ENCODE peak calls at places on chromosomes 4 and X, in ten cellular contexts. N, Y, J, R, T, W, P, X, G and F are unnamed samples. For H3K4me1, the result is how much of the 10 kb centered on the place peaks cover.

GRCh38 chr4:4659871-4660651 is 118.2 kb upstream of the STX18 start:
- DNase-seq in N (no peak), Y (peak), J (no peak), R (peak), T (peak), W (no peak), P (no peak), X (peak), G (no peak), F (no peak)

GRCh38 chr4:10173754-10174749 is 57.5 kb upstream of the WDR1 start:
- DNase-seq in N (no peak), Y (no peak), J (no peak), R (no peak), T (no peak), W (peak), P (peak), X (no peak), G (peak), F (no peak)

GRCh38 chrX:103782640-103783039 is 6.0 kb downstream of the PLP1 start:
- DNase-seq in N (no peak), Y (no peak), J (no peak), R (no peak), T (no peak), W (no peak), P (no peak), X (no peak), G (no peak), F (no peak)

GRCh38 chr4:151331276-151332042 is 6.1 kb upstream of the SH3D19 start:
- DNase-seq in N (no peak), Y (peak), J (no peak), R (peak), T (peak), W (no peak), P (no peak), X (peak), G (no peak), F (no peak)

GRCh38 chrX:143634373-143634685 is 1.6 kb downstream of the SLITRK4 start:
- DNase-seq in N (no peak), Y (no peak), J (no peak), R (no peak), T (peak), W (no peak), P (no peak), X (no peak), G (peak), F (no peak)

GRCh38 chr4:148044889-148045352 is 313.0 kb downstream of the ARHGAP10 start:
- DNase-seq in N (peak), Y (no peak), J (no peak), R (no peak), T (peak), W (no peak), P (no peak), X (peak), G (no peak), F (no peak)

GRCh38 chrX:12360991-12361598 is 222.8 kb downstream of the FRMPD4 start:
- DNase-seq in N (no peak), Y (no peak), J (no peak), R (peak), T (no peak), W (no peak), P (no peak), X (peak), G (no peak), F (no peak)

GRCh38 chrX:555589-556220 is 74.9 kb upstream of the SHOX start:
- DNase-seq in N (no peak), Y (no peak), J (no peak), R (no peak), T (no peak), W (no peak), P (no peak), X (no peak), G (no peak), F (no peak)

GRCh38 chr4:28490669-28491068 is 1630.0 kb downstream of the STIM2 start:
- DNase-seq in N (no peak), Y (peak), J (no peak), R (peak), T (no peak), W (no peak), P (no peak), X (no peak), G (no peak), F (no peak)

GRCh38 chrX:10769165-10769564 is 148.8 kb upstream of the MID1 start:
- DNase-seq in N (peak), Y (peak), J (no peak), R (peak), T (peak), W (no peak), P (no peak), X (peak), G (no peak), F (peak)

GRCh38 chr4:26083987-26084386 is 170.0 kb downstream of the SMIM20 start:
- DNase-seq in N (no peak), Y (peak), J (no peak), R (peak), T (peak), W (no peak), P (no peak), X (no peak), G (peak), F (no peak)

GRCh38 chr4:188728359-188728758 is 589.1 kb downstream of the TRIML1 start:
- DNase-seq in N (no peak), Y (no peak), J (no peak), R (peak), T (no peak), W (no peak), P (no peak), X (no peak), G (no peak), F (no peak)

GRCh38 chrX:135707880-135708279 is 5.6 kb upstream of the CT45A1 start:
- DNase-seq in N (peak), Y (peak), J (no peak), R (no peak), T (no peak), W (no peak), P (no peak), X (peak), G (peak), F (peak)

GRCh38 chr4:176849076-176849475 is 56.4 kb upstream of the VEGFC start:
- DNase-seq in N (no peak), Y (peak), J (no peak), R (no peak), T (no peak), W (no peak), P (no peak), X (no peak), G (no peak), F (no peak)

GRCh38 chr4:119550857-119551532 is 77.6 kb downstream of the PDE5A start:
- DNase-seq in N (no peak), Y (peak), J (no peak), R (peak), T (peak), W (no peak), P (no peak), X (no peak), G (no peak), F (no peak)

GRCh38 chr4:105215609-105216313 is 69.1 kb downstream of the TET2 start:
- DNase-seq in N (no peak), Y (peak), J (no peak), R (peak), T (no peak), W (no peak), P (no peak), X (no peak), G (no peak), F (no peak)

DNA sequence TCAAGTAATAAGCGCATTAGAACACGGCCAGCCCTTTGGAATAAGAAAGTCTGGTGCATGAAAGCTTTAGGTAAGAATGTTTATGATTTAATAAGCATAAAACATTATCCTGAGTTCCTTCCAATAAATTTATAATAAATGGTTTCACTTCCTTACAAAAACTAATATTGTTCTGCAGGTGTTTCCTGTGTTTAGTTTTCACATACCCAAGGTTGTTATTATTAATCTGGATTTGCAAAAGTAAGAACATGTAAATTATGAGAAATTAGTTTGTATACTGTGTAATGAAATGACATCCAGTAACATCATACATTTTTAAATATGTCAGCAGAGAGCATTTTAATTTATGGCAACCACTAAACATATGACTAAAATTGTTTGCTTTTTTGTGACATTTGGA is 72.1 kb downstream of the BANK1 start:
- DNase-seq in N (no peak), Y (no peak), J (no peak), R (no peak), T (no peak), W (no peak), P (no peak), X (no peak), G (no peak), F (no peak)
- H3K4me3 ChIP-seq in N (no peak), Y (no peak), J (no peak), R (no peak), T (no peak), W (no peak), P (no peak), X (no peak), G (no peak), F (no peak)

DNA sequence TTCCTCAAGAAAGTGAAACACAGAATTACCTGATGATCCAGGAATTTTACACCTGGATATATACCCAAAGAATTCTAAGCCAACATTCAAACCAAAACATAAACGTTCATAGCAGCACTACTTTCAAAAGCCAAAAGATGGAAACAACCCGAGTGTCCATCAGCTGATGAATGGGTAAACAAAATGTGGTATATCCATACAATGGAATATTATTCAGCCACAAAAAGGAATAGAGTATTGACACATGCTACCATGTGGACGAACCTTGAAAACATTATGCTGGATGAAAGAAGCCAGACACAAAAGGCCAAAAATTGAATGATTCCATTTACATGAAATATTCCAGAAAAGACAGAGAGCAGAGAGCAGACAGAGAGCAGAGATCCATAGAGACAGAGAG is 52.0 kb downstream of the IRF2 start:
- DNase-seq in N (no peak), Y (no peak), J (no peak), R (no peak), T (no peak), W (no peak), P (no peak), X (no peak), G (no peak), F (no peak)
- H3K4me1 ChIP-seq in N (under half), Y (under half), J (under half), R (under half), T (under half), W (half or more), P (under half), X (under half), G (under half), F (under half)

GRCh38 chr4:78656968-78657445 is 105.4 kb downstream of the ANXA3 start:
- DNase-seq in N (peak), Y (no peak), J (no peak), R (no peak), T (no peak), W (no peak), P (no peak), X (no peak), G (no peak), F (no peak)
- H3K4me3 ChIP-seq in N (peak), Y (no peak), J (no peak), R (no peak), T (no peak), W (peak), P (no peak), X (no peak), G (no peak), F (no peak)

GRCh38 chr4:2079006-2079405 is 19.9 kb downstream of the NAT8L start:
- DNase-seq in N (no peak), Y (no peak), J (no peak), R (no peak), T (no peak), W (no peak), P (no peak), X (no peak), G (no peak), F (peak)
- H3K4me1 ChIP-seq in N (under half), Y (under half), J (under half), R (under half), T (under half), W (under half), P (under half), X (under half), G (under half), F (under half)

GRCh38 chr4:3659131-3659530 is 107.1 kb upstream of the ADRA2C start:
- DNase-seq in N (no peak), Y (no peak), J (no peak), R (no peak), T (no peak), W (no peak), P (no peak), X (no peak), G (no peak), F (no peak)

GRCh38 chr4:3656441-3657376 is 109.5 kb upstream of the ADRA2C start:
- DNase-seq in N (peak), Y (no peak), J (no peak), R (no peak), T (no peak), W (no peak), P (no peak), X (no peak), G (no peak), F (peak)

GRCh38 chr4:3660086-3660927 is 105.9 kb upstream of the ADRA2C start:
- DNase-seq in N (peak), Y (no peak), J (no peak), R (peak), T (no peak), W (no peak), P (no peak), X (no peak), G (no peak), F (no peak)

GRCh38 chr4:3655485-3656429 is 110.4 kb upstream of the ADRA2C start:
- DNase-seq in N (peak), Y (no peak), J (no peak), R (no peak), T (no peak), W (no peak), P (no peak), X (no peak), G (no peak), F (no peak)

GRCh38 chr4:3657917-3658913 is 108.0 kb upstream of the ADRA2C start:
- DNase-seq in N (no peak), Y (peak), J (no peak), R (peak), T (no peak), W (no peak), P (no peak), X (no peak), G (no peak), F (no peak)
- H3K4me3 ChIP-seq in N (no peak), Y (no peak), J (no peak), R (no peak), T (no peak), W (no peak), P (no peak), X (no peak), G (no peak), F (no peak)

DNA sequence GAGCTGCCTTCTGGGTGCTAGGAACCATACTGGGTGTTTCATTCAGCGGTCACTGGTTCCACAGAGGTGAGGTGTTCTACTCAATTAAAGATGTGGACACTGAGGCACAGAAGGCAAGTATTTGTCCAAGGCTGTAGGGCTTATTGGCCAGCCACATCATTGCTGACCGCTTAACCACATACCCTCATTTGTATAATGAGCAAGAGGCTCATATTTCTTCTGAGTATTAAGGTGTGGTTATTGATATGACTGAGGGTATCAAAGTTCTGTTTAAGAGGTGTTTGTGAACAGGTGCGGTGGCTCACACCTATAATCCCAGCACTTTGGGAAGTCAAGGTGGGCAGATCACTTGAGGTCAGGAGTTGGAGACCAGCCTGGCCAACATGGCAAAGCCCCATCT is 14.3 kb downstream of the RNF4 start:
- DNase-seq in N (no peak), Y (no peak), J (no peak), R (no peak), T (no peak), W (no peak), P (no peak), X (no peak), G (no peak), F (no peak)
- H3K4me1 ChIP-seq in N (half or more), Y (under half), J (half or more), R (under half), T (under half), W (half or more), P (half or more), X (under half), G (half or more), F (under half)

GRCh38 chr4:139171878-139172691 is 4.9 kb downstream of the ELF2 start:
- DNase-seq in N (no peak), Y (peak), J (no peak), R (peak), T (peak), W (no peak), P (no peak), X (peak), G (no peak), F (peak)
- H3K4me3 ChIP-seq in N (no peak), Y (peak), J (no peak), R (no peak), T (peak), W (no peak), P (no peak), X (no peak), G (no peak), F (no peak)

GRCh38 chr4:40206421-40206820 is 9.6 kb downstream of the RHOH start:
- DNase-seq in N (no peak), Y (no peak), J (no peak), R (no peak), T (no peak), W (no peak), P (no peak), X (no peak), G (no peak), F (no peak)

GRCh38 chr4:40201898-40202297 is 5.1 kb downstream of the RHOH start:
- DNase-seq in N (peak), Y (no peak), J (no peak), R (no peak), T (no peak), W (no peak), P (no peak), X (no peak), G (no peak), F (no peak)

GRCh38 chr4:40204507-40205258 is 7.9 kb downstream of the RHOH start:
- DNase-seq in N (peak), Y (no peak), J (no peak), R (no peak), T (no peak), W (no peak), P (no peak), X (no peak), G (no peak), F (no peak)

GRCh38 chr4:40202474-40202873 is 5.6 kb downstream of the RHOH start:
- DNase-seq in N (peak), Y (no peak), J (no peak), R (no peak), T (no peak), W (no peak), P (no peak), X (no peak), G (no peak), F (no peak)

DNA sequence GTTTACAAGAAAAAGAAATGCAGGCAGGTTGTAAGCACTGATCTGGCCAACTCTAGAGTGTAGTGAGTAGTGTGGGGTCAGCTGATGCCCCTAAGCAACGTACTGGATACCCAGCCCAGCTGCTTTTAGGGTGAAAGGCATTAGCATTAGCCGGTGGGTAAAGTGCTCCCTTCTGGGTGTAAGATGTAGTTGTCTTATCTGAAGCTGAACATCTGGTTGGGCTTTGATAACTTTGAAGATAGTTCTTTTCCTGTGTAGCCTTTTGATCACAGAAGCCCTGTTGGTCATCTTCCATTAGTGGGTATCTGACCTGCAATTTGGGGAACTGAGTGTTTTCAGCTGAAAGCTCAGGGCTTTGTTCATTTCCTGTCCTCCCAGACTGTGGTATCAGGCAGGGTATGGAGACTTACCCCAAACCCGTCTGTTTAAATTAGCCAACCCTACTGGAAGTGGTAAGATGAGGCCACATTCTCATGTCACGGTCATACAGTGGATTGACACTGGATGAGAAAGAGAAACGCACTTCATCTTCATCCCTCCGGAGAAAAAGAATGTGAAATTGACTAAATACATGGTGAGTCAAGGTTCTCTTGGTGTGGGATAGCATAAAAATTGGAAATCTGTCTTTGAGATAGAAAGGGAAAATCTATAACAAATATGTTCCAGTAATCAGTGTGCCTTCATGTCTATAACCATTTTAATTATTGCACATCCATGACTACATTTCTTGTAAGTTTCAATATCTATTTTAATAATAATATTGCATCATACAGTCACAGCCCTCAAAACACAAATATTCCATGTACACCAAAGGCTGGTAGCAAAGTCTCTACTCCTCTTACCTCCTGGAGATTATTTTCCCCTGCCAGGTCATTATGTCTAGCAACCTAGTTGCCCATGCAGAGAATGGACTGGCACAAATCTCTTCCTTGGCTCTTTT is 8.7 kb downstream of the RHOH start:
- DNase-seq in N (peak), Y (no peak), J (no peak), R (no peak), T (no peak), W (no peak), P (no peak), X (no peak), G (no peak), F (no peak)
- H3K4me1 ChIP-seq in N (half or more), Y (under half), J (under half), R (under half), T (under half), W (half or more), P (under half), X (under half), G (under half), F (under half)